ENCODE peak calls at places on chromosome 19, in four cellular contexts. P, H, F and X are unnamed samples.

GRCh38 chr19:45121827-45122345 is 28.9 kb downstream of the PPP1R37 start:
- DNase-seq in F (no peak), H (no peak), P (no peak), X (no peak)

GRCh38 chr19:47456721-47457478 is 14.8 kb downstream of the SLC8A2 start:
- DNase-seq in H (no peak), F (no peak), P (no peak), X (no peak)

GRCh38 chr19:11639602-11640471 is 42.6 kb downstream of the ZNF627 start:
- DNase-seq in H (peak), P (peak), F (peak), X (peak)

GRCh38 chr19:2477141-2477710 is 1.3 kb downstream of the GADD45B start:
- DNase-seq in F (no peak), H (no peak), P (peak), X (no peak)

GRCh38 chr19:27974082-27974513 is 1238.9 kb downstream of the UQCRFS1 start:
- DNase-seq in P (no peak), H (no peak), F (no peak), X (no peak)

GRCh38 chr19:35341565-35342225 is 6.0 kb upstream of the FFAR1 start:
- DNase-seq in P (no peak), H (no peak), F (no peak), X (no peak)

GRCh38 chr19:56142087-56142787 is 1.1 kb downstream of the ZNF444 start:
- DNase-seq in H (no peak), F (no peak), P (no peak), X (no peak)

GRCh38 chr19:56367829-56368711 is 25.3 kb downstream of the ZNF582 start:
- DNase-seq in F (peak), H (peak), P (peak), X (peak)

GRCh38 chr19:29804493-29804892 is 7.3 kb upstream of the CCNE1 start:
- DNase-seq in H (no peak), P (no peak), F (no peak), X (no peak)

GRCh38 chr19:3080281-3080680 is 13.9 kb upstream of the GNA11 start:
- DNase-seq in F (no peak), H (no peak), P (no peak), X (no peak)

GRCh38 chr19:1172353-1173159 is 1.5 kb downstream of the SBNO2 start:
- DNase-seq in H (no peak), F (no peak), P (peak), X (no peak)